ENCODE peak calls at places on chromosomes 12 and 14, in nine cellular contexts. One of them, this sample, is unnamed.

GRCh38 chr14:68622856-68623255 is 170.0 kb downstream of the ZFP36L1 start:
- DNase-seq in heart left ventricle: no peak
- DNase-seq in body of pancreas: no peak
- DNase-seq in adrenal gland: no peak
- DNase-seq in H54: no peak
- DNase-seq in lower leg skin: no peak
- DNase-seq in sigmoid colon: no peak
- DNase-seq in tibial nerve: no peak
- DNase-seq in right lobe of liver: no peak
- DNase-seq in this sample: no peak

GRCh38 chr14:75418779-75419768 is 8.7 kb upstream of the JDP2 start:
- DNase-seq in right lobe of liver: no peak
- DNase-seq in tibial nerve: no peak
- DNase-seq in body of pancreas: peak; percentile 50
- DNase-seq in heart left ventricle: no peak
- DNase-seq in sigmoid colon: no peak
- DNase-seq in lower leg skin: no peak
- DNase-seq in adrenal gland: no peak
- DNase-seq in H54: no peak
- DNase-seq in this sample: peak; percentile 63

GRCh38 chr14:90599748-90600507 is 203.1 kb downstream of the CALM1 start:
- DNase-seq in sigmoid colon: peak; percentile 53
- DNase-seq in right lobe of liver: no peak
- DNase-seq in lower leg skin: no peak
- DNase-seq in tibial nerve: no peak
- DNase-seq in H54: no peak
- DNase-seq in heart left ventricle: no peak
- DNase-seq in adrenal gland: no peak
- DNase-seq in body of pancreas: no peak
- DNase-seq in this sample: no peak

GRCh38 chr12:91109148-91109564 is 2.1 kb downstream of the LUM start:
- DNase-seq in tibial nerve: peak; percentile 92
- DNase-seq in sigmoid colon: peak; percentile 85
- DNase-seq in body of pancreas: peak; percentile 74
- DNase-seq in lower leg skin: peak; percentile 48
- DNase-seq in adrenal gland: peak; percentile 67
- DNase-seq in right lobe of liver: peak; percentile 60
- DNase-seq in heart left ventricle: peak; percentile 50
- DNase-seq in H54: no peak
- DNase-seq in this sample: peak; percentile 78

GRCh38 chr12:41510470-41510869 is 322.4 kb downstream of the PDZRN4 start:
- DNase-seq in adrenal gland: no peak
- DNase-seq in sigmoid colon: no peak
- DNase-seq in tibial nerve: no peak
- DNase-seq in right lobe of liver: no peak
- DNase-seq in body of pancreas: no peak
- DNase-seq in H54: no peak
- DNase-seq in lower leg skin: no peak
- DNase-seq in heart left ventricle: no peak
- DNase-seq in this sample: no peak

GRCh38 chr12:114848661-114849060 is 164.7 kb upstream of the TBX3 start:
- DNase-seq in tibial nerve: peak; percentile 9
- DNase-seq in adrenal gland: peak; percentile 60
- DNase-seq in right lobe of liver: no peak
- DNase-seq in heart left ventricle: no peak
- DNase-seq in sigmoid colon: no peak
- DNase-seq in body of pancreas: no peak
- DNase-seq in H54: no peak
- DNase-seq in lower leg skin: no peak
- DNase-seq in this sample: no peak

GRCh38 chr12:14852880-14853279 is 9.6 kb upstream of the ART4 start:
- DNase-seq in H54: no peak
- DNase-seq in heart left ventricle: no peak
- DNase-seq in adrenal gland: no peak
- DNase-seq in right lobe of liver: no peak
- DNase-seq in lower leg skin: no peak
- DNase-seq in sigmoid colon: no peak
- DNase-seq in tibial nerve: no peak
- DNase-seq in body of pancreas: no peak
- DNase-seq in this sample: no peak

GRCh38 chr14:69342928-69343525 is 55.1 kb downstream of the ERH start:
- DNase-seq in tibial nerve: no peak
- DNase-seq in heart left ventricle: peak; percentile 56
- DNase-seq in sigmoid colon: no peak
- DNase-seq in right lobe of liver: no peak
- DNase-seq in H54: no peak
- DNase-seq in body of pancreas: peak; percentile 62
- DNase-seq in lower leg skin: no peak
- DNase-seq in adrenal gland: peak; percentile 74
- DNase-seq in this sample: peak; percentile 64

GRCh38 chr12:54460317-54460935 is 13.0 kb downstream of the GTSF1 start:
- DNase-seq in H54: no peak
- DNase-seq in tibial nerve: no peak
- DNase-seq in heart left ventricle: no peak
- DNase-seq in adrenal gland: no peak
- DNase-seq in right lobe of liver: no peak
- DNase-seq in sigmoid colon: no peak
- DNase-seq in lower leg skin: no peak
- DNase-seq in body of pancreas: no peak
- DNase-seq in this sample: no peak

GRCh38 chr12:99658950-99659349 is 11.4 kb downstream of the GARIN6 start:
- DNase-seq in tibial nerve: no peak
- DNase-seq in sigmoid colon: no peak
- DNase-seq in H54: no peak
- DNase-seq in right lobe of liver: no peak
- DNase-seq in adrenal gland: no peak
- DNase-seq in lower leg skin: no peak
- DNase-seq in body of pancreas: no peak
- DNase-seq in heart left ventricle: no peak
- DNase-seq in this sample: no peak

GRCh38 chr12:49188205-49188915 is 520 bp downstream of the TUBA1A start:
- DNase-seq in lower leg skin: peak; percentile 87
- DNase-seq in body of pancreas: peak; percentile 47
- DNase-seq in tibial nerve: peak; percentile 80
- DNase-seq in right lobe of liver: peak; percentile 74
- DNase-seq in sigmoid colon: peak; percentile 92
- DNase-seq in H54: peak; percentile 35
- DNase-seq in heart left ventricle: peak; percentile 88
- DNase-seq in adrenal gland: peak; percentile 78
- DNase-seq in this sample: peak; percentile 67

GRCh38 chr12:46788247-46788887 is 37.4 kb downstream of the SLC38A4 start:
- DNase-seq in adrenal gland: no peak
- DNase-seq in H54: no peak
- DNase-seq in body of pancreas: no peak
- DNase-seq in tibial nerve: no peak
- DNase-seq in sigmoid colon: no peak
- DNase-seq in right lobe of liver: no peak
- DNase-seq in lower leg skin: no peak
- DNase-seq in heart left ventricle: no peak
- DNase-seq in this sample: no peak

GRCh38 chr14:66496911-66497310 is 10.7 kb downstream of the CCDC196 start:
- DNase-seq in H54: no peak
- DNase-seq in body of pancreas: no peak
- DNase-seq in lower leg skin: no peak
- DNase-seq in tibial nerve: no peak
- DNase-seq in heart left ventricle: no peak
- DNase-seq in adrenal gland: no peak
- DNase-seq in sigmoid colon: no peak
- DNase-seq in right lobe of liver: no peak
- DNase-seq in this sample: no peak

DNA sequence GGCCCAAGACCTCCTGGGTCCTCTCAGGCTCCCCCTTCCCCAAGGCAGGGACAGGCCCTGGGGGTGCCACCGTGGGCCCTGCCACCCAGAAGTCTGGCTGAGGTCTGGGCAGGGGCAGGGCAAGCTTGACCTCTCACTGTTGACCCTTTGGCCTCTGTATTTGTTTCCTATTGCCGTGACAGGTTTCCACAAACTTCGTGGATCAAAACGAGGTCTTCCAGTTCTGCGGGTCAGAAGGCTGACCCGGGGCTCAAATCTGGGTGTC is 12.7 kb downstream of the TNFAIP2 start:
- DNase-seq in sigmoid colon: no peak
- DNase-seq in tibial nerve: no peak
- DNase-seq in H54: no peak
- DNase-seq in adrenal gland: no peak
- DNase-seq in right lobe of liver: no peak
- DNase-seq in lower leg skin: no peak
- DNase-seq in heart left ventricle: no peak
- DNase-seq in body of pancreas: no peak
- DNase-seq in this sample: no peak
- TF ChIP-seq POLR2A in sigmoid colon: no peak
- TF ChIP-seq POLR2A in tibial nerve: no peak
- TF ChIP-seq POLR2A in H54: no peak
- TF ChIP-seq POLR2A in adrenal gland: no peak
- TF ChIP-seq POLR2A in right lobe of liver: no peak
- TF ChIP-seq POLR2A in lower leg skin: no peak
- TF ChIP-seq POLR2A in heart left ventricle: no peak
- TF ChIP-seq POLR2A in body of pancreas: no peak
- TF ChIP-seq POLR2A in this sample: no peak

DNA sequence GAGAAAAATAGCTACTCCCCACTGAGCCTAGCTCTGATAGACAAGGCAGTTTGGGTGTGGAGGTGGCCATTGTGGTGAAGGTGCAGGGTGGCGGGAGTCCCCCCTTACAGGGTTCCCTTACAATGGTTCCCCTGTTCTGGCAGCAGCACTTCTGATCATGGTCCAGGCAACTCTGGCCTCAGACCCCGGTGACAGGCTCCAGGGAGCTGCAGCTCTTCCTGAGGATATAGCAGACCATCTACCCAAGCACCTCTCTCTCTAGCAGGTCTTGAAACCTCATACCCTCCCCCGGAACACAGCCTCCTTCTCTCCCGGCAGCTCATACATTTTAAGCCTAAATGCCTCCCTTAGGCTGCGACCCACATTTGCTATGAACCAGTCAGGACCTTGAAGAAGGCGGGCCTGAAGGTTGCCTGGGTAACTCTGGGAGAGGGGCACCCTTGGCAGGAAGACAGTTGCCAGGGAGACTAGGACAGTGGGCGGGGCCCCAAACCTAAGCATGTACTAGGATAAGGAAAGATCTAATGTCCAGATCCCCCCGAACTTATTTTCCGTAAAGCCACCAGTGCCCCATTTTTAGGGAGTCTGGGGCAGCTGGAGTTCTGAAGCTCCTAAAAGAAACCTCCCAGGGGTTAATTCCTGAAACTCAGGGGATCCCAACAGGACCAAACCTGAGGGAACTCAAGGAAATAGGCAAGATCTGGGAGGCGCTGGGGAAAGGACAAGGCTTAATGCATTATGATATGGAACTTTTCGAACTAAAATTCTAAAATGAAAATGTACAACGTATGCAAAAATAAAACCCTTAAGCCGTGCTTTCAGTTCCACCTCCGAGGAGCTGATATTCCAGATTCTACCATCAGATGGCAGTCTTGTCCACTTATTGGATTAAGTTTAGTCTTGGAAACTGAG is 4.6 kb upstream of the GDF11 start:
- DNase-seq in H54: no peak
- DNase-seq in sigmoid colon: peak; percentile 91
- DNase-seq in right lobe of liver: no peak
- DNase-seq in adrenal gland: peak; percentile 90
- DNase-seq in body of pancreas: peak; percentile 79
- DNase-seq in heart left ventricle: peak; percentile 82
- DNase-seq in lower leg skin: peak; percentile 90
- DNase-seq in tibial nerve: peak; percentile 99
- DNase-seq in this sample: peak; percentile 68
- TF ChIP-seq POLR2A in H54: no peak
- TF ChIP-seq POLR2A in sigmoid colon: no peak
- TF ChIP-seq POLR2A in right lobe of liver: no peak
- TF ChIP-seq POLR2A in adrenal gland: no peak
- TF ChIP-seq POLR2A in body of pancreas: no peak
- TF ChIP-seq POLR2A in heart left ventricle: no peak
- TF ChIP-seq POLR2A in lower leg skin: no peak
- TF ChIP-seq POLR2A in tibial nerve: no peak
- TF ChIP-seq POLR2A in this sample: no peak

GRCh38 chr14:95711476-95712176 is 2.3 kb downstream of the TCL1A start:
- DNase-seq in right lobe of liver: no peak
- DNase-seq in heart left ventricle: no peak
- DNase-seq in H54: no peak
- DNase-seq in sigmoid colon: no peak
- DNase-seq in lower leg skin: no peak
- DNase-seq in tibial nerve: no peak
- DNase-seq in body of pancreas: no peak
- DNase-seq in adrenal gland: no peak
- DNase-seq in this sample: no peak
- TF ChIP-seq POLR2A in right lobe of liver: no peak
- TF ChIP-seq POLR2A in heart left ventricle: no peak
- TF ChIP-seq POLR2A in H54: no peak
- TF ChIP-seq POLR2A in sigmoid colon: no peak
- TF ChIP-seq POLR2A in lower leg skin: no peak
- TF ChIP-seq POLR2A in tibial nerve: no peak
- TF ChIP-seq POLR2A in body of pancreas: no peak
- TF ChIP-seq POLR2A in adrenal gland: no peak
- TF ChIP-seq POLR2A in this sample: no peak

GRCh38 chr12:75389706-75390105 is 1.2 kb upstream of the GLIPR1L2 start:
- DNase-seq in adrenal gland: no peak
- DNase-seq in tibial nerve: no peak
- DNase-seq in right lobe of liver: no peak
- DNase-seq in body of pancreas: no peak
- DNase-seq in lower leg skin: no peak
- DNase-seq in sigmoid colon: no peak
- DNase-seq in heart left ventricle: no peak
- DNase-seq in H54: no peak
- DNase-seq in this sample: no peak

GRCh38 chr12:75389061-75389460 is 1.8 kb upstream of the GLIPR1L2 start:
- DNase-seq in body of pancreas: no peak
- DNase-seq in tibial nerve: no peak
- DNase-seq in H54: peak; percentile 13
- DNase-seq in adrenal gland: no peak
- DNase-seq in lower leg skin: no peak
- DNase-seq in heart left ventricle: no peak
- DNase-seq in sigmoid colon: no peak
- DNase-seq in right lobe of liver: no peak
- DNase-seq in this sample: no peak

GRCh38 chr12:75390156-75390898 is 562 bp upstream of the GLIPR1L2 start:
- DNase-seq in heart left ventricle: no peak
- DNase-seq in body of pancreas: no peak
- DNase-seq in right lobe of liver: no peak
- DNase-seq in lower leg skin: no peak
- DNase-seq in H54: no peak
- DNase-seq in tibial nerve: no peak
- DNase-seq in sigmoid colon: no peak
- DNase-seq in adrenal gland: no peak
- DNase-seq in this sample: no peak

DNA sequence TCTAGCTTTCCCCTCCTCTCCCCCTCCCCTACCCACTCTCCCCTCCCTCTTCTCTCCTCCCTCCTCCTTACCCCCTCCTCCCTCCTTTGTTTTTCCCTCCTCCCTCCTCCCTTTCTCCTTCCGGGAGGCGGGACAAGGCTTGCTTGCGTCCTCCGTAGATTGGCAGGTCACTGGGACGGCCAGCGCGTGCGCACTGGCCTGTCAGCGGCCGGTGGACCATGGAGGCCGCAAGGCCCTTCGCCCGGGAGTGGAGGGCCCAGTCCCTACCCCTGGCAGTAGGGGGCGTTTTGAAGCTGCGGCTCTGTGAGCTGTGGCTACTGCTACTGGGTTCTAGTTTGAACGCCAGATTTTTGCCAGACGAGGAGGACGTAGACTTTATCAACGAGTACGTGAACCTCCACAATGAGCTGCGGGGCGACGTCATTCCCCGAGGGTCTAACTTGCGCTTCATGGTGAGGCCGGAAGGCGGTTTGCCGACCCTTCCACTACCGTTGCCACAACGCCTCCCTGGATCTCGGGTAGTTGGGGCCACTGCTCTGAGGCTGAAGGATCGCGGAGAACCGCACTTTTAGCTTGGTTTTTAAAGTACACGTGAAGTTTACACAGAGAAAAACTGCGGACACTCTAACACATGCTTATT is at the start of gene GLIPR1L2:
- DNase-seq in H54: peak; percentile 70
- DNase-seq in right lobe of liver: peak; percentile 98
- DNase-seq in sigmoid colon: peak; percentile 98
- DNase-seq in heart left ventricle: peak; percentile 97
- DNase-seq in adrenal gland: peak; percentile 96
- DNase-seq in lower leg skin: peak; percentile 91
- DNase-seq in tibial nerve: peak; percentile 89
- DNase-seq in body of pancreas: peak; percentile 96
- DNase-seq in this sample: peak; percentile 95
- TF ChIP-seq POLR2A in H54: peak; percentile 56
- TF ChIP-seq POLR2A in right lobe of liver: peak; percentile 75
- TF ChIP-seq POLR2A in sigmoid colon: peak; percentile 39
- TF ChIP-seq POLR2A in heart left ventricle: peak; percentile 76
- TF ChIP-seq POLR2A in adrenal gland: peak; percentile 68
- TF ChIP-seq POLR2A in lower leg skin: peak; percentile 44
- TF ChIP-seq POLR2A in tibial nerve: peak; percentile 97
- TF ChIP-seq POLR2A in body of pancreas: peak; percentile 80
- TF ChIP-seq POLR2A in this sample: no peak

This sample was measured in stomach.